ENCODE peak calls at places on chromosomes 12 and 14, in nine cellular contexts. R is fibroblast of the aortic adventitia, Z is ascending aorta, D is lower leg skin, N is endothelial cell, K is right lobe of liver, I is nephron progenitor cell, Q is lung, E is MCF 10A. H is an unnamed sample.

GRCh38 chr12:82383930-82384513 is 25.7 kb downstream of the METTL25 start:
- DNase-seq in R (peak; percentile 48), Z (no peak), D (no peak), N (no peak), K (no peak), I (no peak), Q (no peak), E (peak; percentile 51), H (no peak)

GRCh38 chr12:6927379-6927991 is at the start of gene ATN1:
- DNase-seq in R (peak; percentile 80), Z (no peak), D (peak; percentile 96), N (peak; percentile 75), K (peak; percentile 79), I (peak; percentile 81), Q (peak; percentile 78), E (peak; percentile 66), H (peak; percentile 83)

GRCh38 chr14:81298911-81299310 is 78.2 kb upstream of the GTF2A1 start:
- DNase-seq in R (no peak), Z (no peak), D (no peak), N (no peak), K (no peak), I (no peak), Q (no peak), E (no peak), H (no peak)

GRCh38 chr12:93145086-93145485 is 216.0 kb upstream of the EEA1 start:
- DNase-seq in R (no peak), Z (no peak), D (no peak), N (no peak), K (no peak), I (no peak), Q (no peak), E (no peak), H (no peak)

GRCh38 chr14:71692496-71692895 is 239.7 kb upstream of the RGS6 start:
- DNase-seq in R (peak; percentile 64), Z (no peak), D (no peak), N (no peak), K (no peak), I (no peak), Q (peak; percentile 53), E (peak; percentile 41), H (no peak)

GRCh38 chr12:49342914-49343731 is 3.6 kb upstream of the DNAJC22 start:
- DNase-seq in R (no peak), Z (no peak), D (peak; percentile 86), N (no peak), K (peak; percentile 43), I (peak; percentile 82), Q (no peak), E (no peak), H (no peak)

GRCh38 chr12:82357845-82358199 is 365 bp downstream of the CCDC59 start:
- DNase-seq in R (no peak), Z (no peak), D (no peak), N (no peak), K (no peak), I (no peak), Q (no peak), E (no peak), H (no peak)

GRCh38 chr14:91929700-91930099 is 17.8 kb downstream of the FBLN5 start:
- DNase-seq in R (peak; percentile 34), Z (no peak), D (no peak), N (no peak), K (no peak), I (no peak), Q (no peak), E (no peak), H (no peak)

GRCh38 chr14:75861161-75861621 is 120.6 kb downstream of the TGFB3 start:
- DNase-seq in R (peak; percentile 87), Z (no peak), D (no peak), N (no peak), K (no peak), I (no peak), Q (no peak), E (peak; percentile 92), H (no peak)

GRCh38 chr12:66587912-66588311 is 91.0 kb downstream of the GRIP1 start:
- DNase-seq in R (no peak), Z (no peak), D (no peak), N (no peak), K (no peak), I (no peak), Q (no peak), E (no peak), H (no peak)

GRCh38 chr12:1913377-1914115 is 4.9 kb downstream of the CACNA2D4 start:
- DNase-seq in R (no peak), Z (no peak), D (peak; percentile 59), N (peak; percentile 2), K (no peak), I (peak; percentile 33), Q (peak; percentile 16), E (no peak), H (no peak)

GRCh38 chr14:97177016-97177415 is 379.8 kb downstream of the VRK1 start:
- DNase-seq in R (no peak), Z (no peak), D (no peak), N (peak; percentile 15), K (no peak), I (no peak), Q (no peak), E (peak; percentile 77), H (no peak)

GRCh38 chr14:56244138-56244789 is 126.1 kb downstream of the PELI2 start:
- DNase-seq in R (peak; percentile 91), Z (no peak), D (no peak), N (no peak), K (no peak), I (no peak), Q (no peak), E (peak; percentile 21), H (no peak)

GRCh38 chr12:37546901-37547475 is 769.6 kb upstream of the ALG10B start:
- DNase-seq in R (no peak), Z (no peak), D (peak; percentile 56), N (no peak), K (no peak), I (no peak), Q (no peak), E (no peak), H (no peak)

GRCh38 chr14:62711351-62712023 is 333.8 kb downstream of the KCNH5 start:
- DNase-seq in R (no peak), Z (no peak), D (no peak), N (no peak), K (no peak), I (peak; percentile 30), Q (no peak), E (no peak), H (no peak)

GRCh38 chr14:105400016-105400415 is 1.7 kb downstream of the TEX22 start:
- DNase-seq in R (no peak), Z (no peak), D (no peak), N (no peak), K (no peak), I (no peak), Q (no peak), E (no peak), H (no peak)

GRCh38 chr14:105397350-105397931 is 897 bp upstream of the TEX22 start:
- DNase-seq in R (no peak), Z (no peak), D (no peak), N (no peak), K (no peak), I (no peak), Q (no peak), E (no peak), H (no peak)

GRCh38 chr14:105398726-105399440 is 545 bp downstream of the TEX22 start:
- DNase-seq in R (no peak), Z (no peak), D (no peak), N (peak; percentile 65), K (no peak), I (no peak), Q (no peak), E (no peak), H (no peak)

GRCh38 chr14:105399441-105399775 is 1.1 kb downstream of the TEX22 start:
- DNase-seq in R (no peak), Z (no peak), D (no peak), N (no peak), K (no peak), I (no peak), Q (no peak), E (no peak), H (no peak)

DNA sequence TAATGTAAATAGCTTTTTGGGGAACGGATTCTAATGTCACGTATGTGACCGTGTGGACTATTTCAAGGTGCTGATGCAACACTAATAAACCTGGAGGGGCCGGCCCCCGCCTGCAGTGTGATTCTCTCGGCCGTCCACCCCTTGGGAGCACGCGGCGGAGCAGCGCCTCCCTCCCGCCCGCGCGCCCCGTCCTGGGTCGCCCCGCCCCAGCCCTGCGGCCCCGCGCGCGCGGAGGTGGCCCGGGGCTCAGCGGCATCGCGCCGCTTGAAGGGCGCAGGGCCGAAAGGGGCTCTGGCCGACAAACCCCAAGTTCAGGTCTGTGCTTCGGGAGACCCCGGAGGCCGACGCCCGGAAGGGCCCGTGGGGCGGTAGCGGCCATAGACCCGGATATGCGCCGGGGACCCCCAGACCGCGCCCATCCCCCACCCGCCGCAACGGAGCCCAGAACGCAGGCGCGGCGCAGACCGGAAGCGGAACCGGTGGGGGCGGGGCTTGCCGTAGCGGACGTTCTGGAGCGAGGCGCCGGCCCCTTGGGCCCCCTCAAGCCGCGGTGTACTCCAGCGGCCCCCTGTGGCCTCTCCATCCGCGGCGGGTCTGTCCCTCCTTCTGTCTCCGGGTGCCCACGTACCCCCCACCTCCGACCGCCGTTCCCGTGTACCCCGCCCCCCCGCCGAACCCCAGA is at the start of gene TEX22:
- DNase-seq in R (peak; percentile 70), Z (no peak), D (peak; percentile 97), N (peak; percentile 92), K (peak; percentile 90), I (peak; percentile 94), Q (peak; percentile 88), E (peak; percentile 64), H (peak; percentile 94)
- TF ChIP-seq CTCF in R (no peak), Z (no peak), D (no peak), N (no peak), K (no peak), I (no peak), Q (no peak), E (no peak), H (no peak)

GRCh38 chr12:53381739-53382630 is 2.0 kb downstream of the SP1 start:
- DNase-seq in R (peak; percentile 77), Z (no peak), D (no peak), N (peak; percentile 60), K (no peak), I (peak; percentile 29), Q (no peak), E (peak; percentile 94), H (peak; percentile 64)
- TF ChIP-seq CTCF in R (peak; percentile 50), Z (peak; percentile 22), D (no peak), N (peak; percentile 38), K (peak; percentile 54), I (peak; percentile 15), Q (peak; percentile 35), E (peak; percentile 54), H (no peak)

DNA sequence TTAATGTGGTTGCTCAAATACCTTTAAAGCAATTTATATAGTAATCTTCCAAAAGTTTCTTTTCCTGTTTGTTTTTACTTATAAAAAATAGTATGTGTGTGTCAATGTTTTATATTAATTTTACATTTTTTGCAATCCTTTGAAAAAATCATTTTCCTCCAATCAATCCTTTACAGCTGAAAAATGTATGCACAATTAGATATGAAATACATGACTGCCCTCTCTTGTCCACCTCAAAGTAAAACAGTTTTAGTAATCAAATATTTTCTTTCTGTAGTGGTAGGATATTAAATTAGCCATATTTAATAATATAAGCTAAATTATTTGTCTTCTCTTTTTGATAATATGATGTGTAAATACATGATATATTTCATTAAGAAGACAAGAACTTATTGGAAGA is 269.9 kb downstream of the ADAMTS20 start:
- DNase-seq in R (peak; percentile 80), Z (no peak), D (no peak), N (no peak), K (no peak), I (no peak), Q (no peak), E (peak; percentile 28), H (no peak)
- TF ChIP-seq CTCF in R (peak; percentile 43), Z (no peak), D (no peak), N (no peak), K (peak; percentile 6), I (peak; percentile 32), Q (no peak), E (peak; percentile 62), H (no peak)

GRCh38 chr14:93824518-93825234 is 36.4 kb upstream of the PRIMA1 start:
- DNase-seq in R (no peak), Z (no peak), D (no peak), N (no peak), K (no peak), I (peak; percentile 24), Q (no peak), E (no peak), H (no peak)
- TF ChIP-seq CTCF in R (no peak), Z (no peak), D (no peak), N (no peak), K (no peak), I (no peak), Q (no peak), E (no peak), H (no peak)